ENCODE peak calls at places on chromosomes 6 and 20, in four cellular contexts. P is left ventricle myocardium inferior, W is body of pancreas, K is heart left ventricle. L is an unnamed sample. For H3K9me3, the result is how much of the 10 kb centered on the place peaks cover.

GRCh38 chr6:75096986-75097385 is 108.9 kb downstream of the COL12A1 start:
- DNase-seq in P (no peak), W (no peak), K (no peak), L (no peak)

GRCh38 chr6:39389372-39389767 is 66.9 kb upstream of the KCNK16 start:
- DNase-seq in P (no peak), W (no peak), K (no peak), L (no peak)

GRCh38 chr6:71197770-71198169 is 90.8 kb upstream of the OGFRL1 start:
- DNase-seq in P (no peak), W (no peak), K (no peak), L (no peak)

GRCh38 chr20:46013826-46014516 is 5.3 kb downstream of the MMP9 start:
- DNase-seq in P (no peak), W (peak), K (peak), L (no peak)

GRCh38 chr20:25364180-25364788 is 26.4 kb downstream of the ABHD12 start:
- DNase-seq in P (no peak), W (no peak), K (no peak), L (no peak)

GRCh38 chr6:37433657-37434271 is 743 bp downstream of the CMTR1 start:
- DNase-seq in P (peak), W (peak), K (peak), L (no peak)

GRCh38 chr20:46226602-46227001 is 81.7 kb downstream of the CDH22 start:
- DNase-seq in P (no peak), W (no peak), K (no peak), L (no peak)

GRCh38 chr6:158143700-158144099 is 24.4 kb downstream of the SERAC1 start:
- DNase-seq in P (no peak), W (no peak), K (no peak), L (no peak)

GRCh38 chr6:150443621-150444020 is 74.8 kb downstream of the IYD start:
- DNase-seq in P (no peak), W (no peak), K (no peak), L (no peak)

GRCh38 chr6:134938896-134939295 is 11.0 kb downstream of the ALDH8A1 start:
- DNase-seq in P (no peak), W (no peak), K (no peak), L (no peak)

GRCh38 chr6:121849477-121849876 is 414.0 kb downstream of the GJA1 start:
- DNase-seq in P (peak), W (peak), K (no peak), L (peak)

GRCh38 chr20:51666126-51666525 is 102.1 kb downstream of the ATP9A start:
- DNase-seq in P (no peak), W (no peak), K (no peak), L (no peak)

GRCh38 chr20:20457392-20458126 is 89.7 kb downstream of the INSM1 start:
- DNase-seq in P (no peak), W (no peak), K (no peak), L (no peak)

GRCh38 chr6:99151634-99152344 is 197.7 kb downstream of the FAXC start:
- DNase-seq in P (peak), W (peak), K (no peak), L (no peak)

GRCh38 chr6:144662812-144663211 is 377.7 kb downstream of the UTRN start:
- DNase-seq in P (no peak), W (no peak), K (no peak), L (no peak)

GRCh38 chr6:166958926-166959861 is 2.8 kb upstream of the RNASET2 start:
- DNase-seq in P (no peak), W (no peak), K (no peak), L (no peak)

GRCh38 chr6:107576852-107577251 is 86.9 kb downstream of the SOBP start:
- DNase-seq in P (no peak), W (no peak), K (no peak), L (no peak)

GRCh38 chr20:56018750-56019149 is 13.4 kb upstream of the CBLN4 start:
- DNase-seq in P (no peak), W (no peak), K (no peak), L (no peak)

GRCh38 chr20:56018194-56018593 is 12.9 kb upstream of the CBLN4 start:
- DNase-seq in P (no peak), W (no peak), K (no peak), L (no peak)

GRCh38 chr20:56014998-56015397 is 9.7 kb upstream of the CBLN4 start:
- DNase-seq in P (no peak), W (no peak), K (no peak), L (no peak)

DNA sequence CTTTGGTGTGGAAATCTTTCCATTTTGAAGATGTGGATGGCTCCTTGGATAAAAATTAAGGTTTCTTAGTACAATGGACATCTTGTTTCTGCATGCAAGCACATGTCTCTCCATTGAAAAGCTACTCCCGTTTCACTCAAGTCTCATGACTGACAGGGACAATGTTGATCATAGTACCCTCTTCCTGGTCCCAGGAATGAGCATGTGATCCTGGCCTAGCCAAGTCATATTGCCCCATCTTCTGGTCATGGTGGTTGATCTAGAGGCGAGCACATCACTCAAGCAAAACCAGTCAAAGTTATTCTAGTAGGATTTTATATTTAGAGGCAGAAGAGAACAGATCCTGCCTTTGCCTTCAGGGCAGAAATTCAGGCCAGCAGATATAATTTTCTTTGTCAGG is 12.2 kb upstream of the CBLN4 start:
- DNase-seq in P (no peak), W (no peak), K (no peak), L (no peak)
- H3K9me3 ChIP-seq in P (under half), W (under half), K (under half), L (under half)

GRCh38 chr20:49288784-49289696 is 11.2 kb upstream of the ZNFX1 start:
- DNase-seq in P (no peak), W (no peak), K (no peak), L (no peak)
- H3K9me3 ChIP-seq in P (under half), W (under half), K (under half), L (under half)

DNA sequence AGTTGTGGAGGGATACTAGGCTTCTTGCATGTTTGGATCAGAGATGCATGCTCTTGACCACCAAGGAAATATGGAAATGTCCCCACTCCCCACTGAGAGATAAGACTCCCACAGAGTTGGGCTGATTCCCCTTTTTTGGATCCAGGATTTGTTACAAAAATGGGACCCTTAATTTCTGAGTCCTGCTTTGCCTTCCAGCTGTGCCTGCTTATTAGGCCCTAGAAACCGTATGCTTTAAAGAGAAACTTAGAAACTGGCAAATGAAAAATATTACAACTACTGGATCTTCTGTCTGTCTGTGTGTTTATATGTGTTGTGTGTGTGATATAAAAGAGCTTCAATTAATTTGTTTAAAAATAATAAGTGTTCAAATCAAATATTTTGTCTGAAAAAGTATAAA is 817.6 kb upstream of the CITED2 start:
- DNase-seq in P (no peak), W (no peak), K (no peak), L (no peak)
- H3K9me3 ChIP-seq in P (half or more), W (under half), K (under half), L (under half)

GRCh38 chr6:90583179-90583578 is 3.7 kb downstream of the MAP3K7 start:
- DNase-seq in P (no peak), W (no peak), K (no peak), L (no peak)

GRCh38 chr6:90584636-90585255 is 2.1 kb downstream of the MAP3K7 start:
- DNase-seq in P (no peak), W (no peak), K (no peak), L (no peak)

GRCh38 chr6:90583783-90584481 is 2.9 kb downstream of the MAP3K7 start:
- DNase-seq in P (no peak), W (no peak), K (no peak), L (no peak)

GRCh38 chr6:90586675-90587638 is at the start of gene MAP3K7:
- DNase-seq in P (peak), W (peak), K (peak), L (peak)
- H3K9me3 ChIP-seq in P (under half), W (under half), K (under half), L (under half)

GRCh38 chr20:42472198-42472597 is 717.5 kb downstream of the PTPRT start:
- DNase-seq in P (no peak), W (no peak), K (no peak), L (no peak)

DNA sequence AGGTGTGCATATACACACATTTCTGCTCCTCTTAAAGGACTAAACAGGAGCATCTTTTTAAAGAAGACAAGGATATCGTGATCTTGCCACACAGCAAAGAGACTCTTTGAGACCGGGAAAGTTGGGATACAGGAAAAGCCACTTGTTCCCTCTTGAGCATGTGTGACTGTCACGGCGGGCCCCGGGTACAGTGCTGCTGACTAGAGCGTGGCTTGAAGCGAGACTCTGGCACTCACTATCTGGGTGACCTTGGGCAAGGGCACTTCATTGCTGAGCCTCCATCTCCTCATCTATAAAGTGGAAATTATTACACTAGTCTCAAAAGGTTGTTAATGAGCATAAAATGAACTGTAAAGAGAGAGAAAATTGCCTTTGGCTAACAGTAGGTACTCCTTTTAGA is 713.9 kb downstream of the PTPRT start:
- DNase-seq in P (no peak), W (no peak), K (no peak), L (no peak)
- H3K9me3 ChIP-seq in P (under half), W (under half), K (under half), L (under half)

DNA sequence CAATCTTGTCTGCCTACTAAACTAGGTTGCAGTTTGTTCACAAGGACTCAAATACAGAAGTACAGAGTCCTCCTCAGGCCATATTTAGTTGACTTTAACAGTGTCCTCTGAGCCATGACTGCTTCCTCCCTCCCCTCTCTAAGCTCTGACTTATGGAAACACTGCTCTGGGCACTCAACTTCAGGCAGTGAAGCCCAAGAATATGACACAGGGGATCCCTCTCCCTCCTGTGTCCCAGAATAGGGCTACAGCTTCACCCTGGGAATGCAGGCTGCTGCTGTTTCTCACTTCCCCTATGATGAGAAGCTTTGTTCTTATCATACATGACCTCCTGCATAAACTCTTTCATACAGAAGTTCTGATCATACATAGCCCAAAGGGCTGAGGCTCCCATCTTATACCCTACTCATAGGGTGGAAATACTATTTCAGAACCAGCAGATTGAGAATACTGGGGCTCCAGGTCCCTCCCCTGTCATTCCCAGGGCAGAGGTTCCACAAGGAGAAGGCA is 97.3 kb upstream of the UST start:
- DNase-seq in P (no peak), W (no peak), K (no peak), L (no peak)
- H3K9me3 ChIP-seq in P (under half), W (under half), K (under half), L (under half)

GRCh38 chr6:47595785-47596184 is 102.6 kb upstream of the ADGRF4 start:
- DNase-seq in P (no peak), W (no peak), K (no peak), L (no peak)
- H3K9me3 ChIP-seq in P (under half), W (under half), K (under half), L (under half)

DNA sequence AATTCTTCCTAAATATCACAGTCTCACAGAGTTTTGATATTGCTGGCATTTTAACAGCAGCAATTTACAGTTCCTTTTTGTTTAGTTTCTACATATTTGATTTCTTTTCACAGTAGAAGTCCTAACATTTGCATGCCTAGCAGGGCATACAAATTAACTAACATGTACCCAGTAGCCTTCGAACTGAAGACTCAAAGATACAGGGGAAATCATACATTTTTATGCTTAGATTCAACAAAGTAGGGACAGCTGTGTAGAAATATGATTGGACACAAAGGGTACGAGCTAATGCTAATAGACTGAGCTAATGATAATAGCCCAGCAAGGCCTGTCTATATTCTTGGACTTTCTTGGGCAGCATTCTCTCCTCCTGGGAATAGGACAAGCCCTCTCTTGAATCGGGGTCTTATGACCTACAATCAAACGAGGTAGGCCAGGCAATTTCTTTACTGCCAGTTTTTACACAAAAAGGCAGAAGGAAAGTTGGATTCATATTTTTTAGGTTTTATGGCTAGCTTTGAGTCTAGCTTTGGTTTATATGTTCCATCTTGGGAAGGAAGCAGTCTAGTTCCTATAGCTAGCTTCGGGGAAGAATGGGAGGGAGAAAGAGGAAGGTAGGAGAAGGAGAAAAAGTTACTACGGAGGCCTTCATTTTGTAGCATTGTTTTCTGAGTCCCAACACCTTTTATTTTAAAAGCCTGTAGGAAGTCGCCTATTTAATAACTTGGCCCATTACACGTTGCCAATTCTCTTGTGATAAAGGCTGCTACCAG is 115.8 kb downstream of the HFE start:
- DNase-seq in P (no peak), W (no peak), K (no peak), L (no peak)
- H3K9me3 ChIP-seq in P (under half), W (under half), K (under half), L (under half)

GRCh38 chr6:86682297-86682696 is 255.0 kb upstream of the HTR1E start:
- DNase-seq in P (no peak), W (no peak), K (no peak), L (no peak)
- H3K9me3 ChIP-seq in P (under half), W (under half), K (under half), L (under half)

L was measured in tibial artery.